ENCODE peak calls at places on chromosomes 6 and 20, in nine cellular contexts. J is prostate gland, C is SK-N-MC, E is Panc1, Y is H1, S is stomach, X is HL-60, R is breast epithelium, F is GM23338. M is an unnamed sample.

GRCh38 chr20:47326718-47327137 is 29.8 kb downstream of the ZMYND8 start:
- DNase-seq in F (no peak), X (no peak), C (no peak), R (no peak), S (no peak), J (no peak), Y (no peak), E (no peak), M (no peak)

GRCh38 chr6:123316733-123317323 is 319.9 kb downstream of the TRDN start:
- DNase-seq in E (peak), C (peak), Y (no peak), R (no peak), S (no peak), J (no peak), X (no peak), F (peak), M (no peak)

GRCh38 chr6:18613511-18613910 is 226.4 kb downstream of the RNF144B start:
- DNase-seq in E (no peak), R (no peak), S (no peak), J (no peak), Y (no peak), C (no peak), F (no peak), X (no peak), M (no peak)

GRCh38 chr6:21842875-21843274 is 249.3 kb downstream of the SOX4 start:
- DNase-seq in S (no peak), E (no peak), C (no peak), X (no peak), F (no peak), Y (no peak), J (no peak), R (no peak), M (no peak)

GRCh38 chr20:59920944-59921343 is 12.5 kb downstream of the SYCP2 start:
- DNase-seq in E (no peak), R (no peak), J (no peak), F (no peak), Y (no peak), S (no peak), C (no peak), X (no peak), M (no peak)

GRCh38 chr20:61930776-61931475 is 134.8 kb downstream of the TAF4 start:
- DNase-seq in F (no peak), X (no peak), S (no peak), E (no peak), R (peak), C (no peak), Y (peak), J (no peak), M (no peak)

GRCh38 chr6:111713811-111714210 is 108.1 kb upstream of the TRAF3IP2 start:
- DNase-seq in F (no peak), J (no peak), S (no peak), X (no peak), C (no peak), R (no peak), E (no peak), Y (no peak), M (peak)

GRCh38 chr20:47713941-47714450 is 71.3 kb downstream of the SULF2 start:
- DNase-seq in C (no peak), S (no peak), R (no peak), F (no peak), J (no peak), E (no peak), Y (no peak), X (no peak), M (no peak)

DNA sequence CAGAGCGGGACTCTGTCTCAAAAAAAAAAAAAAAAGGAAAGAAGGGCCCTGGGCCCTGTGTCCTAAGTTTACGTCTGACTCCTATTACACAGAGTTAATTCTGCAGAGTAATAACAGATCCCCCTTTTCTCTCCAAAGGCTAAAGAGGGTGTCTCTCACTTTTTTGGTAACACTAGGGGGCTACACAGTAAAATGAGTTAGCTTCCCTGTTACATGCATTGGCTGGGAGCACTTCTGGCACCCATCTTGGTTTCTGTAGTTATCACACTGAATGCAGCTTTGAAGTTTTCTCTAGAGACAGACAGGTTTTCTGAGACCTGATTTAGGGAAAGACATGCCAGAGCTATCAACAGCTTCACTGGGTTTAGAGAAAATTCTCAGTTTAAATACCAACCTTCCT is 29.2 kb downstream of the RNF8 start:
- DNase-seq in R (no peak), S (no peak), E (no peak), X (no peak), Y (no peak), J (no peak), C (no peak), F (peak), M (no peak)
- TF ChIP-seq POLR2AphosphoS5 in R (no peak), S (no peak), E (no peak), X (no peak), Y (no peak), J (no peak), C (no peak), F (no peak), M (no peak)

GRCh38 chr20:38300433-38300832 is 3.5 kb upstream of the BPI start:
- DNase-seq in X (no peak), F (no peak), Y (no peak), C (no peak), S (no peak), R (no peak), J (no peak), E (no peak), M (no peak)

GRCh38 chr20:38297916-38298674 is 5.9 kb upstream of the BPI start:
- DNase-seq in S (no peak), J (no peak), E (no peak), X (no peak), C (no peak), R (no peak), Y (no peak), F (no peak), M (no peak)

GRCh38 chr20:38298768-38299288 is 5.1 kb upstream of the BPI start:
- DNase-seq in R (peak), F (no peak), E (no peak), S (peak), J (peak), C (no peak), Y (no peak), X (peak), M (peak)

GRCh38 chr20:38301283-38301682 is 2.7 kb upstream of the BPI start:
- DNase-seq in C (no peak), F (no peak), X (no peak), J (no peak), S (no peak), R (no peak), Y (no peak), E (no peak), M (no peak)

DNA sequence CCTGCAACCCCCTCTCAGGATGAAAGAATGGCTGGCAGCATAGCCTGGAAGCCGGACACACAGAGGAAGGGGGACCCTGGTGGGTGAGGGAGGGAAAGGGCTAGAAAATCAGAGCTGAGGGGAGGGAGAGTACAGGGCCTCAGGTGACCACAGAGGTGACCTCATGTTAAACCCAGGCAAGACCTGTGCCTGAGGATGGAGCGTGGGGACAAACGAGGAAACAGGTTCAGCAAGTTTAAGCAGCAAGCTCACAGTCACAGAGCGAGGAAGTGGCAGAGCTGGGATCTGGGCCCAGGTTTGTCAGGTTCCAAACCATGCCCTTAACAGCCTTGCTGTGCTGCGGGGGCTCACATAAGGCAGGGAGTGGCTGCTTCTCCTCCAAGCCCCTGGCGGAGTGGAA is 4.0 kb upstream of the BPI start:
- DNase-seq in R (peak), E (no peak), C (no peak), F (peak), X (no peak), Y (no peak), J (peak), S (peak), M (no peak)
- H3K4me3 ChIP-seq in R (no peak), E (no peak), C (no peak), F (no peak), X (no peak), Y (no peak), J (no peak), S (no peak), M (no peak)

DNA sequence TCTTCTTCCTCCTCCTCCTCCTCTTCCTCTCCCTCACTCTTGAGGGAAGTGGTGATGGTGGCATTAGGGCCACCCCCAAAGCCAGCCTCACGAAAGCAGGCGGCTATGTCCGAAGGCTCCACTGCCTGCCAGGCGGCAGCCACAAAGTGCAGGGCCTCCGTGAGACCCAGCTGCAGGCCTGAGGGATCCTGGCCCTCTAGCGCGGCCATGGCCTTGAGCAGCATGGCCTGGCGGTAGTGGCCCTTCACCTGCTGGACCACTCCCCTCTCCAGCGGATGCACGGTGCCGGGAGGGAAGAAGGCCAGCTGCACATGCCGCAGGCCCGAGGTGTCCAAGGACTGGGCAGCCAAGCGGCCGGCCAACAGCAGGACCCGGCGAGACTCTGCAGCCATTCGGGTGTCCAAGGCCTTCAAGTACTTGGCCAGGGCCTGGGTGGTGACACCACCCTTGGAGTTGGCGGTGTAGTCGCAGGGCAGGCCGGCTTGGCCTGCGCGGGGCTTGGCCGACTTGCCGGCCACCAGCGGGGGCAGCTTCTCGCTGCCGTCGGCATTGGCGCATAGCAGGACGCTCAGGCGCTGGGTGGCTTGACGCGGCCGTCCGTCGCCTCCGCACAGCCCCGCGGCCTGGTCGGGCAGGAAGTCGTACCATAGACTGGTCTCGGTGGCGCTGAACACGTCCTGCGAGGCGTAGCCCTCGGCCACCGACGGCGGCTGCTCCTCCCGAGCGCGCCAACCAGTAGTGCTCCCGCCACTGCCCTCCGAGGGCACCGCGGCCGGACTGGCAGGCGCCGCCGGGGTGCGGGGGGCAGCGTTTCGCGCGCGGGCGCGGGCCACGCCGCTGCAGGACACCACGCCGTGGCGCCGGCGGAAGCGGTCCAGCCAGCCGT is 1.1 kb downstream of the CENPB start:
- DNase-seq in R (no peak), F (peak), X (no peak), J (no peak), C (no peak), E (no peak), Y (no peak), S (peak), M (no peak)
- TF ChIP-seq POLR2AphosphoS5 in R (no peak), F (no peak), X (peak), J (no peak), C (no peak), E (no peak), Y (no peak), S (no peak), M (no peak)

DNA sequence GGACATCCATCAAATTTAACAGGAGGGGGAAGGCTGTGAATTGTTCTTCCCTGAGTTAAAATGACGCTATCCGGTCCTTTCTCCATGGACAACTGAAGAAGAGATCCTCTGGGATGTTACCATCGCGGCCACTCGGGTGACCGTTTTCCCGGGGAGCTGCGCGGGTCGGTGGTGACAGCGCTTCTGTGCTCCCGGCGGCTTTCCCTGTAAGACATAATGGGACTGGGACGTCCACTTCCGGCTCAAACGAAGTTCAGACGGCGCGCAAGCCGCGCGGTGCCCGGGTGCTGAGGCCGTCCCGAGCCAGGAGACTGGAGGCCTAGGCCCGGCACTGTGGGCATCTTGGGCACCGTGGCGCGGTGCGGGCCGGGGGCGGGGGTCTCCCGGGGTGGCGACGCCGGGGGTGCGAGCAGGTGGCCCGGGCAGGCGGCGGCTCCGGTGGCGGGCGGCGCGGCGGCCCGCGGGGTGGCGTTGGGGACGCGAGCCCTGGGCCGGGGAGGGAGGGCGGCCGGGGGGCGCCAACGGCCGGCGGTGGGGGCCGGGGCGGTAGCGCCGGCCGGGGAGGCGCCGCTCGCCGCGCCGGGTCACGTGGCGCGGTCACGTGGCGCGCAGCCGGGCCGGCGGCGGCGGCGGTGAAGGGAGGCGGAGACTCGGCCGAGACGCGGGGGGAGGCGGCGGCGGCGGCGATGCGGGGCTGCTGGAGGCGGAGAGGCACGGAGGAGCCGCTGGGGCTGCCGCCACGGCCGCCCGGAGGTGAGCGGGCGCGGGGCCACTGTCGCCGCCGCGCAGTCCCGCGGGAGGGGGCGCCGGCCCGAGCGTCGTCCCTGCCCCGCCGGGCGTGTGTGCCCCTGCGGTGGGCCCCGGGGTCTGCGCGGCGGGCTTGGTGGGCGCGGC is 63.6 kb downstream of the GTF2H5 start:
- DNase-seq in C (no peak), E (no peak), S (peak), X (no peak), F (peak), R (peak), J (peak), Y (peak), M (no peak)
- H3K4me3 ChIP-seq in C (peak), E (peak), S (peak), X (peak), F (peak), R (peak), J (peak), Y (peak), M (peak)

GRCh38 chr6:170372380-170373325 is 66.1 kb downstream of the FAM120B start:
- DNase-seq in C (no peak), J (no peak), R (no peak), S (no peak), E (no peak), X (no peak), Y (no peak), F (peak), M (no peak)
- TF ChIP-seq POLR2AphosphoS5 in C (no peak), J (no peak), R (no peak), S (no peak), E (no peak), X (no peak), Y (no peak), F (no peak), M (no peak)

GRCh38 chr6:125986295-125986955 is at the start of gene TRMT11:
- DNase-seq in F (peak), E (peak), S (peak), C (peak), J (peak), X (peak), R (peak), Y (peak), M (peak)

GRCh38 chr6:125986956-125987617 is 747 bp downstream of the TRMT11 start:
- DNase-seq in E (peak), X (peak), F (peak), C (no peak), R (no peak), Y (no peak), S (no peak), J (no peak), M (no peak)

GRCh38 chr6:125989631-125990030 is 3.3 kb downstream of the TRMT11 start:
- DNase-seq in C (no peak), E (no peak), J (no peak), R (no peak), F (peak), X (no peak), S (no peak), Y (no peak), M (no peak)

GRCh38 chr6:125985967-125986294 is 409 bp upstream of the TRMT11 start:
- DNase-seq in S (no peak), Y (no peak), X (no peak), E (no peak), C (no peak), F (no peak), R (no peak), J (no peak), M (no peak)

GRCh38 chr6:125988280-125988679 is 1.9 kb downstream of the TRMT11 start:
- DNase-seq in Y (no peak), E (no peak), X (no peak), J (no peak), S (no peak), R (no peak), C (no peak), F (peak), M (no peak)
- H3K4me3 ChIP-seq in Y (no peak), E (no peak), X (no peak), J (no peak), S (no peak), R (no peak), C (peak), F (peak), M (no peak)

GRCh38 chr20:55099251-55099650 is 623.9 kb downstream of the DOK5 start:
- DNase-seq in F (no peak), R (no peak), Y (no peak), E (no peak), C (no peak), X (no peak), S (no peak), J (no peak), M (no peak)

GRCh38 chr20:55097621-55098020 is 622.2 kb downstream of the DOK5 start:
- DNase-seq in S (no peak), J (no peak), C (no peak), E (no peak), X (no peak), F (no peak), Y (no peak), R (no peak), M (no peak)

GRCh38 chr20:55103188-55103587 is 627.8 kb downstream of the DOK5 start:
- DNase-seq in S (peak), R (no peak), J (no peak), F (no peak), C (no peak), Y (no peak), E (no peak), X (no peak), M (no peak)
- TF ChIP-seq POLR2AphosphoS5 in S (no peak), R (no peak), J (no peak), F (no peak), C (no peak), Y (no peak), E (no peak), X (no peak), M (no peak)

DNA sequence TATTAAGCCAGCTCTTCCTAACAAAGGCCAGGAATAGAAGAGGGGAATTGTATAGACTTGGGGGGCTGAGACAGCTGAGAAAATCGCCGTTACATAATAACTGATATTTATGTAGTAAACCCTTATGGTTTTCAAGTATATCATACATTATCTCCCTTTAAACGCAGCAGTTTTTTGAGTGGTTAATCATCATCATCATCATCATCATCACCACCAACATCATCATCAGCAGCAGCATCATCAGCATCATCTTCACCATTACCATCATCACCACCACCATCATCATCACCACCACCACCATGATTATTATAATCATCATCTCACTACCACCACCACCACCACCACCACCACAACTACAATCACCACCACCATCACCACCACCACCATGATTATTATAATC is 9.1 kb downstream of the RIPOR2 start:
- DNase-seq in J (no peak), E (no peak), Y (no peak), S (no peak), C (no peak), X (no peak), F (no peak), R (no peak), M (no peak)
- H3K4me3 ChIP-seq in J (no peak), E (no peak), Y (no peak), S (no peak), C (no peak), X (no peak), F (no peak), R (no peak), M (no peak)

DNA sequence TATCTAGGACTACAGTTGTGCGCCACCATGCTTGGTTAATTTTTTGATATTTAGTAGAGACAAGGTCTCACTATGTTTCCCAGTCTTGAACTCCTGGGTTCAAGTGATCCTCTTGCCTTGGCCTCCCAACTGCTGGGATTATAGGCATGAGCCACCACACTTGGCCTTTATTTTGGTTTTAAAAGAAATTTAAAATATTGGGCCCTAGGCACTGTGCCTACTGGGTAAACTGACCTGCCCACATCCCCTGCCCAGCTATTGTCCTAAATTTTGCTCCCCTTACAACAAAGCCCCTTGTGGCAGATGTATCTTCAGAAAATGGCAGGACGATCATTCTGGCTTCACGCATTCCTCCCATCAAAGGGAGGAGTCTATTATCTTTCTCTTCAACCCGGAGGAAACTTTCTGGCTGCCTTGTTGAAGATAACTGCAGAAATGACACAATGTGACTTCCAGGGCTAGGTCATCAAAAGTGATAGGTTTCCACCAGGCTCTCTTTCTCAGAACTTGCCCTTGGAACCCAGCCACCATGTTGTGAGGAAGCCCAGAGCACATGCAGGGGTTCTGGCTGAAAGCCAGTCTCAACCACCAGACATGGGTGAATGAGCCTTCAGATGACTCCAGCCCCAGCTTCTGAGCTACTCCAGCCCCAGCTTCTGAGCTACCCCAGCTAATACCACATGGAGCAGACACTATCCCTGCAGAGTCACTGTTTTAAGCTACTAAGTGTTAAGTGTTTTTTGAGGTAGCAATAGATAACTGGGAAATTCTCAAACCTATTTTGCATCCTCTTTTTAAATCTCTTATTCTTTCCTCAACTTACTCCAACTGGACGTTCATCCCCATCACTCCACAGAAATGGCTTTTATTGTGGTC is 4.6 kb upstream of the GUCA1B start:
- DNase-seq in X (no peak), Y (no peak), E (no peak), F (no peak), S (no peak), C (no peak), R (no peak), J (no peak), M (no peak)
- TF ChIP-seq POLR2AphosphoS5 in X (no peak), Y (no peak), E (no peak), F (no peak), S (no peak), C (no peak), R (no peak), J (no peak), M (no peak)